ENCODE peak calls at places on chromosomes 3 and 15, in nine cellular contexts. Q is WTC11; F is cardiac fibroblast; U is AG10803; T is GM20000; S is GM23338; Z is lower lobe of right lung; N is mammary epithelial cell; D is CD8-positive, alpha-beta T cell. E is an unnamed sample.

GRCh38 chr3:172749201-172749965 is 1.1 kb upstream of the ECT2 start:
- DNase-seq in Q (no peak), F (peak; percentile 98), U (peak; percentile 99), T (no peak), S (peak; percentile 16), Z (no peak), N (peak; percentile 85), D (no peak), E (peak; percentile 81)

GRCh38 chr3:188349963-188350332 is 196.0 kb downstream of the LPP start:
- DNase-seq in Q (no peak), F (no peak), U (peak; percentile 13), T (no peak), S (no peak), Z (no peak), N (peak; percentile 50), D (no peak), E (peak; percentile 25)

GRCh38 chr3:41598804-41599481 is 363.0 kb downstream of the ULK4 start:
- DNase-seq in Q (no peak), F (peak; percentile 30), U (peak; percentile 72), T (no peak), S (no peak), Z (no peak), N (no peak), D (no peak), E (peak; percentile 6)

GRCh38 chr15:80106051-80106450 is 46.6 kb downstream of the ZFAND6 start:
- DNase-seq in Q (no peak), F (peak; percentile 62), U (peak; percentile 73), T (no peak), S (no peak), Z (no peak), N (peak; percentile 73), D (no peak), E (peak; percentile 52)

GRCh38 chr3:14879161-14879888 is 60.6 kb downstream of the FGD5 start:
- DNase-seq in Q (peak; percentile 27), F (peak; percentile 19), U (no peak), T (no peak), S (peak; percentile 68), Z (no peak), N (no peak), D (peak; percentile 68), E (peak; percentile 24)

GRCh38 chr15:75840659-75841058 is 2.6 kb upstream of the UBE2Q2 start:
- DNase-seq in Q (no peak), F (peak; percentile 58), U (peak; percentile 72), T (no peak), S (no peak), Z (no peak), N (no peak), D (no peak), E (peak; percentile 52)

GRCh38 chr3:16204751-16205150 is 30.3 kb downstream of the GALNT15 start:
- DNase-seq in Q (no peak), F (no peak), U (no peak), T (no peak), S (no peak), Z (no peak), N (no peak), D (no peak), E (no peak)

GRCh38 chr3:80232760-80233159 is 465.0 kb upstream of the ROBO1 start:
- DNase-seq in Q (no peak), F (peak; percentile 95), U (peak; percentile 28), T (no peak), S (peak; percentile 6), Z (no peak), N (peak; percentile 90), D (no peak), E (peak; percentile 80)

GRCh38 chr3:152349397-152349796 is 80.7 kb downstream of the MBNL1 start:
- DNase-seq in Q (no peak), F (peak; percentile 52), U (peak; percentile 16), T (no peak), S (no peak), Z (no peak), N (peak; percentile 31), D (no peak), E (no peak)

GRCh38 chr3:51706788-51707731 is at the start of gene GRM2:
- DNase-seq in Q (peak; percentile 93), F (peak; percentile 79), U (peak; percentile 66), T (no peak), S (peak; percentile 98), Z (peak; percentile 81), N (peak; percentile 47), D (no peak), E (no peak)

GRCh38 chr15:77035999-77036471 is 34.9 kb downstream of the TSPAN3 start:
- DNase-seq in Q (no peak), F (no peak), U (no peak), T (peak; percentile 9), S (no peak), Z (peak; percentile 45), N (no peak), D (peak; percentile 45), E (no peak)

GRCh38 chr3:68931406-68932149 is 769 bp downstream of the TAFA4 start:
- DNase-seq in Q (peak; percentile 35), F (peak; percentile 5), U (no peak), T (peak; percentile 25), S (peak; percentile 56), Z (no peak), N (no peak), D (no peak), E (no peak)

DNA sequence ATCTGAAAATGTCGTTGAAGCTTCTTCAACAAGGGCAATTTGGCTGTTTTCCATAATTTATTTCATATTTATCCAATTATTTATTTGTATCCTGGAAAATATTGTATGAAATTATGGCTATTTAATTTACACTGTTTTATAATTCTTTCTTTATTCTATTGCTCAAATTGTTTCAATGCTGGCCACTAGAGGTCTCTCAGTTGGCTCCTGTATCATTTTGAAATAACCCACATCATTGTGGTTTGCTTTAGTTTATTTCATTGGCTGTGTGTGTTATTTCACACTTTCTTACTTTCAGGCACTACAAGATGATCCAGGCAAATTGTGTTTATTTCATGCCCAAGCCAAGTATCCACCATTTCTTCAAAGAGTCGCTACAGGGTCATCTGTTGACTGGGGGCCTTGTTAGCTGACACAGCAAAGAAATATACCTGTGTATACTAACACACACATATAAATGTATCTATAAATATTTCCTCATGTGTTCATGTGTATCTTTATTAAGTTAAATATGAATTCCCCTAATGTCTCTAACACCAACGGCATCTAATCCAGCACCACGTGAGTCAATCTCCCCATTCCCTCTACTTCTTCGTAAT is 86.2 kb downstream of the NPAP1 start:
- DNase-seq in Q (no peak), F (peak; percentile 25), U (peak; percentile 12), T (peak; percentile 7), S (peak; percentile 39), Z (no peak), N (no peak), D (no peak), E (no peak)
- TF ChIP-seq CTCF in Q (no peak), F (peak; percentile 22), U (peak; percentile 36), T (no peak), S (peak; percentile 50), Z (peak; percentile 31), N (peak; percentile 38), D (no peak), E (peak; percentile 12)

GRCh38 chr3:78279066-78279465 is 1239.2 kb downstream of the ROBO2 start:
- DNase-seq in Q (no peak), F (no peak), U (no peak), T (no peak), S (no peak), Z (no peak), N (no peak), D (no peak), E (no peak)
- TF ChIP-seq CTCF in Q (no peak), F (no peak), U (no peak), T (no peak), S (no peak), Z (no peak), N (no peak), D (no peak), E (no peak)

DNA sequence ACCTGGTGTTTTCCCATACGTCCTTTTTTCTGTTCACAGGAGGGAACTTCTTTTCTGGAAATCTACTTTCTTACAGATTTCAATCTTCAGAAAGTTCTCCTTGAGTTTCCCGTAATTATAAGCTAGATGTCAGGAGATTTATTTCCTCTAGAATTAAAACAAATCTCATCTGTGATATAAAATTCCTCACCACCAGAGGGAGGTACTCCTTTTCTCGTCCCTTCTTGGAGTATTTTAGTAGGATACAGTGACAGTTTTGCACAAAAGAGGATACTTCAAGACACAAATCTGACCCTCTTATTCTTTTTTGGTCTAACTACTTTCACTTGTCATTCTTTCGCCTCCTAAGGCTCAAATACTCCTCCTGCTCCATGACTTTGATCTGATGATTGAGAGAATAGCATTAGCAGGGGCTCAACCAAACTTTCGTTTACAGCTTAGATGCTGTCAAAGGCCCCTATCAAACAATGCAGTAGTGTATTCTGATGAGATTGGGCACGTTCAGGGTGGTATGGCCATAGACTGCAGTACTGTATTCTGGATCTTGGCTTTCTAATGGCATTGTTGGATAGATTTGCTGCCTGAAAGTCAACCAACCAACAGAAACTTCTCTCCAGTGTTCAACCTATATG is 38.0 kb downstream of the TMEM41A start:
- DNase-seq in Q (no peak), F (peak; percentile 48), U (peak; percentile 16), T (peak; percentile 9), S (peak; percentile 63), Z (no peak), N (peak; percentile 11), D (no peak), E (peak; percentile 54)
- TF ChIP-seq CTCF in Q (no peak), F (no peak), U (peak; percentile 48), T (no peak), S (peak; percentile 53), Z (peak; percentile 21), N (peak; percentile 50), D (no peak), E (peak; percentile 46)

GRCh38 chr3:19688767-19689166 is 245.2 kb downstream of the EFHB start:
- DNase-seq in Q (no peak), F (no peak), U (no peak), T (no peak), S (peak; percentile 56), Z (no peak), N (no peak), D (no peak), E (peak; percentile 11)
- TF ChIP-seq CTCF in Q (peak; percentile 36), F (no peak), U (no peak), T (no peak), S (peak; percentile 74), Z (no peak), N (no peak), D (no peak), E (peak; percentile 6)

GRCh38 chr3:115836944-115837343 is 213.6 kb downstream of the GAP43 start:
- DNase-seq in Q (no peak), F (peak; percentile 51), U (peak; percentile 26), T (peak; percentile 22), S (peak; percentile 82), Z (no peak), N (no peak), D (no peak), E (peak; percentile 27)
- TF ChIP-seq CTCF in Q (peak; percentile 58), F (peak; percentile 74), U (peak; percentile 63), T (peak; percentile 20), S (no peak), Z (peak; percentile 52), N (peak; percentile 70), D (peak; percentile 67), E (peak; percentile 60)

GRCh38 chr3:48422272-48422671 is 7.6 kb downstream of the PLXNB1 start:
- DNase-seq in Q (no peak), F (no peak), U (no peak), T (peak; percentile 39), S (peak; percentile 43), Z (no peak), N (no peak), D (no peak), E (no peak)
- TF ChIP-seq CTCF in Q (no peak), F (no peak), U (no peak), T (no peak), S (peak; percentile 54), Z (no peak), N (peak; percentile 27), D (no peak), E (no peak)

GRCh38 chr3:119924111-119925094 is 142.5 kb downstream of the NR1I2 start:
- DNase-seq in Q (no peak), F (no peak), U (no peak), T (no peak), S (no peak), Z (no peak), N (no peak), D (no peak), E (no peak)

GRCh38 chr3:119918992-119919933 is 137.4 kb downstream of the NR1I2 start:
- DNase-seq in Q (no peak), F (peak; percentile 23), U (no peak), T (no peak), S (peak; percentile 11), Z (no peak), N (no peak), D (no peak), E (no peak)
- TF ChIP-seq CTCF in Q (no peak), F (peak; percentile 19), U (peak; percentile 10), T (no peak), S (no peak), Z (no peak), N (peak; percentile 14), D (no peak), E (no peak)